ENCODE peak calls at places on chromosomes 4 and X, in ten cellular contexts. C, W, X, U, K, P, T, Q, D and S are unnamed samples.

GRCh38 chrX:107123750-107124149 is 5.1 kb upstream of the RBM41 start:
- DNase-seq in C (no peak), W (no peak), X (no peak), U (no peak), K (no peak), P (no peak), T (no peak), Q (no peak), D (no peak), S (no peak)

GRCh38 chr4:83083925-83084475 is 30.5 kb downstream of the PLAC8 start:
- DNase-seq in C (no peak), W (no peak), X (no peak), U (no peak), K (no peak), P (peak), T (peak), Q (no peak), D (peak), S (peak)

GRCh38 chr4:126825083-126825482 is 807.7 kb upstream of the INTU start:
- DNase-seq in C (no peak), W (no peak), X (no peak), U (no peak), K (no peak), P (no peak), T (no peak), Q (no peak), D (no peak), S (no peak)

GRCh38 chrX:148609766-148610698 is 109.6 kb downstream of the AFF2 start:
- DNase-seq in C (no peak), W (no peak), X (no peak), U (peak), K (no peak), P (no peak), T (no peak), Q (no peak), D (no peak), S (no peak)

GRCh38 chr4:105950701-105951100 is 55.4 kb downstream of the NPNT start:
- DNase-seq in C (no peak), W (no peak), X (no peak), U (no peak), K (no peak), P (no peak), T (no peak), Q (no peak), D (no peak), S (no peak)

GRCh38 chr4:3074846-3075651 is 568 bp downstream of the HTT start:
- DNase-seq in C (peak), W (no peak), X (peak), U (peak), K (peak), P (peak), T (peak), Q (peak), D (peak), S (peak)

GRCh38 chrX:79452879-79453278 is 85.7 kb upstream of the ITM2A start:
- DNase-seq in C (no peak), W (no peak), X (no peak), U (no peak), K (no peak), P (no peak), T (no peak), Q (no peak), D (no peak), S (no peak)

GRCh38 chr4:44927361-44928061 is 201.2 kb upstream of the GNPDA2 start:
- DNase-seq in C (no peak), W (no peak), X (no peak), U (peak), K (no peak), P (no peak), T (no peak), Q (peak), D (no peak), S (no peak)

GRCh38 chr4:5474756-5475155 is 233.6 kb downstream of the EVC2 start:
- DNase-seq in C (peak), W (no peak), X (no peak), U (no peak), K (no peak), P (no peak), T (no peak), Q (peak), D (no peak), S (no peak)

GRCh38 chr4:39576268-39576667 is 49.0 kb upstream of the UGDH start:
- DNase-seq in C (no peak), W (no peak), X (no peak), U (no peak), K (no peak), P (no peak), T (no peak), Q (no peak), D (no peak), S (no peak)

GRCh38 chr4:151983854-151984253 is 223.0 kb upstream of the GATB start:
- DNase-seq in C (no peak), W (no peak), X (no peak), U (no peak), K (no peak), P (no peak), T (no peak), Q (no peak), D (no peak), S (no peak)

GRCh38 chr4:110085131-110085530 is 113.3 kb downstream of the ELOVL6 start:
- DNase-seq in C (peak), W (no peak), X (no peak), U (no peak), K (no peak), P (no peak), T (peak), Q (peak), D (no peak), S (peak)

GRCh38 chr4:180909279-180909678 is 1333.9 kb upstream of the TENM3 start:
- DNase-seq in C (peak), W (no peak), X (no peak), U (peak), K (no peak), P (no peak), T (no peak), Q (no peak), D (no peak), S (no peak)

GRCh38 chr4:128354205-128354821 is 66.7 kb upstream of the PGRMC2 start:
- DNase-seq in C (peak), W (no peak), X (no peak), U (peak), K (no peak), P (no peak), T (no peak), Q (peak), D (no peak), S (no peak)

GRCh38 chrX:103360092-103360491 is 3.8 kb downstream of the TCEAL9 start:
- DNase-seq in C (no peak), W (no peak), X (no peak), U (no peak), K (no peak), P (no peak), T (no peak), Q (no peak), D (no peak), S (no peak)

GRCh38 chr4:142036795-142037583 is 400.6 kb downstream of the IL15 start:
- DNase-seq in C (peak), W (no peak), X (no peak), U (no peak), K (no peak), P (no peak), T (no peak), Q (peak), D (no peak), S (no peak)

GRCh38 chr4:1193206-1194027 is 21.0 kb upstream of the SPON2 start:
- DNase-seq in C (no peak), W (no peak), X (no peak), U (peak), K (no peak), P (no peak), T (no peak), Q (no peak), D (peak), S (no peak)

GRCh38 chr4:166432125-166432524 is 559.1 kb downstream of the TLL1 start:
- DNase-seq in C (no peak), W (no peak), X (no peak), U (no peak), K (no peak), P (no peak), T (no peak), Q (no peak), D (no peak), S (no peak)

GRCh38 chr4:52234539-52235174 is 183.6 kb downstream of the SPATA18 start:
- DNase-seq in C (peak), W (no peak), X (no peak), U (peak), K (no peak), P (no peak), T (no peak), Q (peak), D (no peak), S (no peak)

GRCh38 chr4:89762311-89762710 is 74.7 kb downstream of the SNCA start:
- DNase-seq in C (no peak), W (no peak), X (no peak), U (no peak), K (no peak), P (no peak), T (no peak), Q (no peak), D (no peak), S (no peak)

GRCh38 chr4:75633846-75634245 is 3.5 kb upstream of the CDKL2 start:
- DNase-seq in C (peak), W (no peak), X (peak), U (no peak), K (no peak), P (no peak), T (no peak), Q (peak), D (no peak), S (no peak)